ENCODE peak calls at places on chromosomes 7 and 10, in eight cellular contexts. X is A549, L is cardiac muscle cell, O is body of pancreas, M is stomach, W is small intestine, S is HepG2, Y is A673. B is an unnamed sample.
A peak's percentile ranks its signal among the peaks of the same experiment; 100 is the strongest.

GRCh38 chr7:116630932-116631449 is 41.0 kb upstream of the MET start:
- DNase-seq in X (peak; percentile 96), Y (peak; percentile 35), L (no peak), O (peak; percentile 89), S (peak; percentile 60), W (peak; percentile 98), M (peak; percentile 86), B (peak; percentile 45)

GRCh38 chr7:79298145-79298760 is 155.2 kb downstream of the MAGI2 start:
- DNase-seq in Y (peak; percentile 55), S (peak; percentile 25), O (no peak), M (no peak), W (peak; percentile 33), X (peak; percentile 68), L (peak; percentile 61), B (no peak)

GRCh38 chr10:132665946-132666732 is 119.8 kb downstream of the NKX6-2 start:
- DNase-seq in L (no peak), Y (peak; percentile 26), M (no peak), X (peak; percentile 71), S (no peak), O (no peak), W (no peak), B (no peak)

GRCh38 chr10:26574783-26575182 is 122.7 kb upstream of the PDSS1 start:
- DNase-seq in S (no peak), W (no peak), O (no peak), M (no peak), L (no peak), X (no peak), Y (no peak), B (no peak)

GRCh38 chr10:100912013-100912608 is 652 bp upstream of the SLF2 start:
- DNase-seq in M (no peak), L (no peak), Y (peak; percentile 20), W (no peak), S (no peak), O (no peak), X (no peak), B (no peak)

GRCh38 chr10:14879055-14879800 is 562 bp downstream of the SUV39H2 start:
- DNase-seq in M (no peak), O (no peak), W (peak; percentile 20), L (no peak), Y (peak; percentile 35), X (no peak), S (peak; percentile 9), B (peak; percentile 32)

GRCh38 chr7:77657427-77658331 is 38.6 kb upstream of the RSBN1L start:
- DNase-seq in S (peak; percentile 53), X (peak; percentile 46), W (peak; percentile 76), L (peak; percentile 57), M (no peak), O (peak; percentile 24), Y (peak; percentile 77), B (no peak)

GRCh38 chr7:151709141-151710038 is 167.5 kb downstream of the PRKAG2 start:
- DNase-seq in L (no peak), Y (no peak), M (no peak), S (no peak), O (no peak), X (no peak), W (no peak), B (no peak)

GRCh38 chr10:6543431-6544005 is 36.6 kb downstream of the PRKCQ start:
- DNase-seq in X (no peak), L (peak; percentile 3), W (peak; percentile 27), M (no peak), S (no peak), O (no peak), Y (no peak), B (no peak)

GRCh38 chr10:61883376-61883997 is 18.0 kb upstream of the ARID5B start:
- DNase-seq in X (no peak), L (no peak), M (no peak), Y (no peak), O (no peak), S (no peak), W (no peak), B (no peak)

GRCh38 chr10:104340692-104341091 is 2.4 kb upstream of the ITPRIP start:
- DNase-seq in O (no peak), Y (no peak), W (no peak), S (no peak), M (no peak), L (no peak), X (no peak), B (no peak)

GRCh38 chr10:112177247-112177646 is 6.3 kb downstream of the GPAM start:
- DNase-seq in S (peak; percentile 92), W (no peak), L (peak; percentile 55), Y (no peak), O (no peak), X (no peak), M (no peak), B (no peak)

GRCh38 chr10:99369551-99369950 is 40.4 kb downstream of the CNNM1 start:
- DNase-seq in O (no peak), S (no peak), Y (no peak), L (no peak), X (no peak), M (no peak), W (no peak), B (no peak)

GRCh38 chr7:21719846-21720245 is 177.0 kb downstream of the DNAH11 start:
- DNase-seq in O (no peak), W (no peak), S (no peak), M (no peak), L (no peak), Y (no peak), X (no peak), B (no peak)

GRCh38 chr7:148927141-148927540 is 43.0 kb upstream of the EZH2 start:
- DNase-seq in S (no peak), Y (no peak), L (no peak), W (peak; percentile 22), M (no peak), O (no peak), X (no peak), B (no peak)

GRCh38 chr10:5582736-5583135 is 58.0 kb downstream of the CALML3 start:
- DNase-seq in X (no peak), S (no peak), W (no peak), M (no peak), Y (no peak), O (no peak), L (no peak), B (no peak)

GRCh38 chr10:77713506-77714280 is 76.1 kb upstream of the KCNMA1 start:
- DNase-seq in O (no peak), X (no peak), L (no peak), W (no peak), Y (peak; percentile 45), S (no peak), M (no peak), B (no peak)

GRCh38 chr7:116348356-116348755 is 138.0 kb downstream of the TES start:
- DNase-seq in W (no peak), M (no peak), O (no peak), S (no peak), X (no peak), L (no peak), Y (no peak), B (no peak)

GRCh38 chr7:149625947-149626392 is 128.4 kb upstream of the ZNF746 start:
- DNase-seq in L (no peak), Y (peak; percentile 84), O (no peak), W (no peak), S (no peak), X (no peak), M (no peak), B (no peak)

GRCh38 chr7:100914879-100915442 is 19.3 kb upstream of the ACHE start:
- DNase-seq in L (no peak), W (peak; percentile 43), X (peak; percentile 53), M (no peak), S (no peak), O (no peak), Y (no peak), B (no peak)

GRCh38 chr7:11831727-11832495 is at the start of gene THSD7A:
- DNase-seq in W (peak; percentile 55), X (peak; percentile 52), Y (peak; percentile 66), S (peak; percentile 7), L (peak; percentile 82), O (peak; percentile 33), M (peak; percentile 54), B (peak; percentile 40)

GRCh38 chr10:71475243-71475871 is 78.6 kb downstream of the CDH23 start:
- DNase-seq in L (no peak), O (peak; percentile 23), S (no peak), M (no peak), Y (peak; percentile 60), W (no peak), X (no peak), B (no peak)

GRCh38 chr10:56537984-56538383 is 176.9 kb upstream of the ZWINT start:
- DNase-seq in S (peak; percentile 1), O (no peak), Y (peak; percentile 0), L (no peak), W (no peak), X (peak; percentile 44), M (no peak), B (no peak)

GRCh38 chr7:124716894-124717293 is 48.7 kb downstream of the GPR37 start:
- DNase-seq in X (no peak), W (no peak), O (no peak), L (no peak), S (no peak), M (no peak), Y (no peak), B (no peak)

GRCh38 chr7:23955145-23955544 is 245.1 kb downstream of the STK31 start:
- DNase-seq in L (no peak), S (no peak), W (no peak), X (no peak), Y (no peak), O (no peak), M (no peak), B (no peak)
- H3K4me1 ChIP-seq in L (peaks cover 10% of the 10 kb centered on the region), S (peaks cover 24% of the 10 kb centered on the region), W (no peaks in the 10 kb centered on the region), X (no peaks in the 10 kb centered on the region), Y (no peaks in the 10 kb centered on the region), O (no peaks in the 10 kb centered on the region), M (peaks cover 12% of the 10 kb centered on the region), B (no peaks in the 10 kb centered on the region)

GRCh38 chr7:43592321-43592720 is 9.4 kb downstream of the STK17A start:
- DNase-seq in W (no peak), L (no peak), S (no peak), X (no peak), O (no peak), M (no peak), Y (no peak), B (no peak)
- H3K4me1 ChIP-seq in W (peaks cover 11% of the 10 kb centered on the region), L (no peaks in the 10 kb centered on the region), S (peaks cover 65% of the 10 kb centered on the region), X (peaks cover 59% of the 10 kb centered on the region), O (peaks cover 47% of the 10 kb centered on the region), M (peaks cover 86% of the 10 kb centered on the region), Y (peaks cover 18% of the 10 kb centered on the region), B (peaks cover 3% of the 10 kb centered on the region)

DNA sequence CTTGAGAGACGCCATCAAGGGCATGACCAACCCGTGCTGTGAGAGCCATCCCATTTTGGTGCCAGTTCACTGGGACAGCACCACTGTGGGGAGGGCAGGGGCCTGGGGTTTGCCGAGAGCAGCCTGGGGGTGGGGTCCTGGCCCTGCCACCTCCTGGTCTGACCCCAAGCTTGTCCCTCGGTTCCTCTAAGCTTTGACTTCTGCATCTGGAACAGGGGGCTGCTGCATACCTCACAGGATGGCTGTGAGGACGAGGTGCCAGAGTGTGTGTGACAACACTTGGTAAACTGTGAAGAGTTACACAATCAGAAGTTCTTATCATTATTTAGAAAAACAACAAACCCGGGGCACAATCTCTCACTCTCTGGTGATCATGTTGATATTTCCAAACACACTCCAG is 89.9 kb downstream of the CRTAC1 start:
- DNase-seq in X (no peak), O (no peak), S (no peak), L (no peak), M (no peak), W (no peak), Y (no peak), B (no peak)
- H3K4me1 ChIP-seq in X (no peaks in the 10 kb centered on the region), O (no peaks in the 10 kb centered on the region), S (no peaks in the 10 kb centered on the region), L (no peaks in the 10 kb centered on the region), M (no peaks in the 10 kb centered on the region), W (no peaks in the 10 kb centered on the region), Y (no peaks in the 10 kb centered on the region), B (no peaks in the 10 kb centered on the region)

GRCh38 chr10:91800756-91801155 is 2.5 kb downstream of the TNKS2 start:
- DNase-seq in W (no peak), Y (no peak), X (no peak), O (no peak), M (no peak), L (no peak), S (no peak), B (no peak)
- H3K4me1 ChIP-seq in W (peaks cover 2% of the 10 kb centered on the region), Y (peaks cover 11% of the 10 kb centered on the region), X (peaks cover 33% of the 10 kb centered on the region), O (peaks cover 75% of the 10 kb centered on the region), M (peaks cover 84% of the 10 kb centered on the region), L (peaks cover 44% of the 10 kb centered on the region), S (peaks cover 82% of the 10 kb centered on the region), B (peaks cover 25% of the 10 kb centered on the region)